ENCODE peak calls at places on chromosomes 16 and 17, in seven cellular contexts. U is pancreas, V is psoas muscle, L is upper lobe of right lung, M is GM23248, T is lung, Z is breast epithelium. X is an unnamed sample.

GRCh38 chr16:8571061-8571596 is 19.2 kb downstream of the TMEM114 start:
- DNase-seq in U (no peak), V (no peak), L (no peak), M (peak; percentile 53), T (no peak), Z (no peak), X (no peak)

GRCh38 chr16:88058136-88058535 is 106.9 kb downstream of the BANP start:
- DNase-seq in U (no peak), V (peak; percentile 29), L (no peak), M (no peak), T (no peak), Z (no peak), X (no peak)

GRCh38 chr16:47854737-47855136 is 301.1 kb downstream of the ABCC12 start:
- DNase-seq in U (no peak), V (no peak), L (no peak), M (no peak), T (no peak), Z (no peak), X (no peak)

GRCh38 chr17:68349157-68349556 is 57.9 kb downstream of the ARSG start:
- DNase-seq in U (no peak), V (no peak), L (no peak), M (no peak), T (no peak), Z (no peak), X (no peak)

GRCh38 chr17:78706271-78706915 is 75.7 kb downstream of the CYTH1 start:
- DNase-seq in U (no peak), V (no peak), L (no peak), M (no peak), T (no peak), Z (no peak), X (no peak)

GRCh38 chr16:23408242-23409201 is 44.5 kb downstream of the COG7 start:
- DNase-seq in U (no peak), V (peak; percentile 75), L (no peak), M (peak; percentile 78), T (no peak), Z (no peak), X (peak; percentile 46)

GRCh38 chr16:877242-878065 is 76.9 kb upstream of the GNG13 start:
- DNase-seq in U (no peak), V (no peak), L (no peak), M (no peak), T (no peak), Z (no peak), X (peak; percentile 28)

GRCh38 chr17:14354807-14355206 is 53.9 kb downstream of the HS3ST3B1 start:
- DNase-seq in U (no peak), V (no peak), L (no peak), M (no peak), T (no peak), Z (no peak), X (no peak)

GRCh38 chr16:585351-585750 is 4.5 kb upstream of the RAB40C start:
- DNase-seq in U (no peak), V (no peak), L (no peak), M (no peak), T (no peak), Z (no peak), X (peak; percentile 64)

GRCh38 chr16:11972128-11972527 is 4.4 kb upstream of the SNX29 start:
- DNase-seq in U (no peak), V (no peak), L (no peak), M (peak; percentile 32), T (no peak), Z (no peak), X (no peak)

GRCh38 chr16:12193688-12194087 is 217.2 kb downstream of the SNX29 start:
- DNase-seq in U (no peak), V (no peak), L (no peak), M (no peak), T (no peak), Z (no peak), X (no peak)

GRCh38 chr17:75785016-75785769 is 587 bp downstream of the UNK start:
- DNase-seq in U (peak; percentile 95), V (peak; percentile 97), L (peak; percentile 97), M (peak; percentile 91), T (peak; percentile 92), Z (peak; percentile 91), X (peak; percentile 97)
- H3K4me1 ChIP-seq in U (peaks cover 16% of the 10 kb centered on the region), V (peaks cover 28% of the 10 kb centered on the region), L (peaks cover 29% of the 10 kb centered on the region), M (peaks cover 31% of the 10 kb centered on the region), T (peaks cover 5% of the 10 kb centered on the region), Z (peaks cover 10% of the 10 kb centered on the region), X (peaks cover 5% of the 10 kb centered on the region)

DNA sequence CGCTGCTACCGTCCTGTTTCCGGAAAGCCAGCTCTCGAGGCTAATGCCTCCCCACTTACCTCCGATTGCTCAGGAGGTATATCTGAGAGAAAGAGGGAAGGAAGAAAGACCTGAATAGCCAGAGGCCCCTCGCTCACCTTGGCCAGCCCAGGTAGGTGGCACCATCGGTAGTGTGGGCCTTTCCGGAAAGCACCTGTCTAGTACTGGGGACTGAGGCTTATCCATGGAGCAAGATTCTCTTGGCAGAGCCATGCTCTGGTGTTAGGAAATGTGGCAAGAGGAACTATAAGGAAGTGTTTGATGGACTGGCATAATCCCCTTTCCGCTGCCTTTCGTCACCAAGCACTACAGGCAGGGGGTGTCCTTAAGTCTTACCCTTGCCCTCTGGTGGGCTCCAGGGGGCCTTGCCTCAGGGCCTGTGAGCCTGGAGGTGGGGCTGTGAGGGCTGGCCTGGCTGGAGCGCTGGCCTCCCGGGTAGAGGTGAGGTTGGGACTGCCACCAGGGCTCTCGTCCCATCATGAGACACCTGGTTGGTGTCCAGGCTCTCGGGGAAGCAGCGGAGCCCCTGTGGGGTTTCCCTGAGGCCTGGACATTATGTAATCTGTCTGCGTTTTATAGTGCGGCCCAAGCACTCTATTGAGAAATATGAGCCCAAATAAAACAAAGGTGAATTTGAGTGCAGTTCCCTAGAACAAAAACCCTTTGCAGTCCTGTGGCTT is 2.9 kb downstream of the CMIP start:
- DNase-seq in U (no peak), V (no peak), L (peak; percentile 79), M (no peak), T (peak; percentile 68), Z (peak; percentile 61), X (peak; percentile 59)
- H3K27ac ChIP-seq in U (peak overlapping the region; percentile 85), V (no peak overlapping the region), L (peak overlapping the region; percentile 83), M (no peak overlapping the region), T (peak overlapping the region; percentile 94), Z (peak overlapping the region; percentile 87), X (no peak overlapping the region)

GRCh38 chr16:83520596-83520995 is 287.2 kb upstream of the HSBP1 start:
- DNase-seq in U (no peak), V (no peak), L (no peak), M (no peak), T (no peak), Z (no peak), X (no peak)
- H3K4me1 ChIP-seq in U (no peaks in the 10 kb centered on the region), V (peaks cover 10% of the 10 kb centered on the region), L (no peaks in the 10 kb centered on the region), M (no peaks in the 10 kb centered on the region), T (no peaks in the 10 kb centered on the region), Z (no peaks in the 10 kb centered on the region), X (no peaks in the 10 kb centered on the region)

DNA sequence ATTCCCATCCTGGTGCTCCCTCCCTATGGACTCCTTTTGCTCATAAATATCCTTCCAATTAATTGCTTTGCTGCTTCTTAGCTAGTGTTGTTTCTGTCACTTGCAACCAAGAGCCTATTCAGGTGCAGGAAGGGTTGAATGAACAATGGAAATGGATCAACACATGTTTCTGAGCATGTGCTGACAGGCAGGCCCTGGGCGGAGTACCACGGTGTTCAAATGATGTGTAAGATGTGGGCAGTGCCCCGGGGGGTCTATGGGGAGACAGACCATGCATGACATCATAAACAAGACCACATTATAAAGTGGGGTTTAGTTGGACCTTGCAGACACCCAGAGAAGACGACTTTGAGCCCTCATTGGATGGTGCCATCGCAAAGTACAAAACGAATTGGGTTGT is 48.4 kb upstream of the MEOX1 start:
- DNase-seq in U (no peak), V (no peak), L (no peak), M (no peak), T (no peak), Z (no peak), X (no peak)
- H3K27ac ChIP-seq in U (no peak overlapping the region), V (no peak overlapping the region), L (no peak overlapping the region), M (no peak overlapping the region), T (no peak overlapping the region), Z (no peak overlapping the region), X (no peak overlapping the region)

GRCh38 chr16:50631985-50632576 is 49.0 kb downstream of the SNX20 start:
- DNase-seq in U (no peak), V (no peak), L (no peak), M (no peak), T (no peak), Z (no peak), X (peak; percentile 7)
- H3K4me1 ChIP-seq in U (no peaks in the 10 kb centered on the region), V (peaks cover 5% of the 10 kb centered on the region), L (peaks cover 4% of the 10 kb centered on the region), M (no peaks in the 10 kb centered on the region), T (no peaks in the 10 kb centered on the region), Z (no peaks in the 10 kb centered on the region), X (peaks cover 2% of the 10 kb centered on the region)

GRCh38 chr17:61202564-61202963 is 197.1 kb upstream of the TBX2 start:
- DNase-seq in U (no peak), V (no peak), L (no peak), M (peak; percentile 75), T (no peak), Z (no peak), X (no peak)
- H3K27ac ChIP-seq in U (no peak overlapping the region), V (no peak overlapping the region), L (peak overlapping the region; percentile 20), M (peak overlapping the region; percentile 11), T (no peak overlapping the region), Z (no peak overlapping the region), X (no peak overlapping the region)

GRCh38 chr17:31537558-31537957 is 146.1 kb downstream of the RAB11FIP4 start:
- DNase-seq in U (no peak), V (no peak), L (no peak), M (peak; percentile 80), T (no peak), Z (peak; percentile 75), X (peak; percentile 36)

GRCh38 chr17:31541559-31541958 is 150.1 kb downstream of the RAB11FIP4 start:
- DNase-seq in U (no peak), V (no peak), L (no peak), M (peak; percentile 62), T (no peak), Z (no peak), X (peak; percentile 54)

GRCh38 chr17:31538080-31538762 is 146.7 kb downstream of the RAB11FIP4 start:
- DNase-seq in U (no peak), V (no peak), L (no peak), M (no peak), T (no peak), Z (no peak), X (peak; percentile 26)

GRCh38 chr17:31544186-31544585 is 152.7 kb downstream of the RAB11FIP4 start:
- DNase-seq in U (no peak), V (no peak), L (no peak), M (no peak), T (no peak), Z (no peak), X (no peak)

DNA sequence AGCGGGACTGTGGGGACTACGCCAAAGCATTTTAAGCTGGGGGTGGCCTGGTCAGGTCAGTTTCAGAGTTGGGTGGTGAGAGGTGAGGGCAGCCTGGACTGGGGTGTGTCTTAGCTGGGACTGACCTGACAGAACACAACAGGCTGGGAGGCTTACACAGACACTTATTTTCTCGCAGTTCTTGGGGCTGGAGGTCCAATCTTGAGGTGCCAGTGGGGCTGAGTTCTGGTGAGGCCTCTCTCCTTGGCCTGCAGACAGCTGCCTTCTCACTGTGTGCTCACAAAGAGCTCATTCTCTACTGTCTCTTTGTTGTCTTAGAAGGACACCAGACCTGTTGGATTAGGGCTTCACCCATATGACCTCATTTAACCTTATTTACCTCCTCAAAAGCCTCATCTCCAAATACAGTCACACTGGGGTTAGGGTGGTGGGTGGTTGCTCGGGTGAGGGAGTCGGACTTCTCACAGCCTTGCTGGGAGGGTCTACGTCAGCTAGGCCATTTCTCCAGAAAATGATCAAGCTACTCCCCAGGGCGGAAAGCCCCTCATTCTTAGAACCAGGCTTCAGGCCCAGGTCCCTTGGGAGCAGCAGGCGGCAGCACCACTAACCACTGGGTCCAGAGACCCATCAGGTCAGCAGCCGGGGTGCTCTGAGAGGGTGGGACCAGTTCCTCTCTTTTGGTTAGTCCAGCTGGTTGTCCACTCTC is 149.3 kb downstream of the RAB11FIP4 start:
- DNase-seq in U (no peak), V (no peak), L (no peak), M (no peak), T (no peak), Z (no peak), X (no peak)
- H3K4me1 ChIP-seq in U (peaks cover 4% of the 10 kb centered on the region), V (no peaks in the 10 kb centered on the region), L (no peaks in the 10 kb centered on the region), M (peaks cover 8% of the 10 kb centered on the region), T (no peaks in the 10 kb centered on the region), Z (peaks cover 11% of the 10 kb centered on the region), X (no peaks in the 10 kb centered on the region)

X was measured in right cardiac atrium.